ENCODE peak calls at places on chromosomes 1 and 21, in five cellular contexts. One of them, this sample, is unnamed. For H3K36me3 and H3K27me3, the result is how much of the 10 kb centered on the place peaks cover.

GRCh38 chr1:152047607-152047953 is 10.8 kb upstream of the S100A11 start:
- DNase-seq in tibial nerve: no peak
- DNase-seq in HepG2: no peak
- DNase-seq in prostate gland: peak
- DNase-seq in ovary: peak
- DNase-seq in this sample: no peak

GRCh38 chr1:64982134-64982533 is 15.8 kb upstream of the JAK1 start:
- DNase-seq in HepG2: peak
- DNase-seq in ovary: no peak
- DNase-seq in tibial nerve: no peak
- DNase-seq in prostate gland: no peak
- DNase-seq in this sample: no peak

GRCh38 chr1:198650506-198650905 is 11.7 kb downstream of the PTPRC start:
- DNase-seq in HepG2: no peak
- DNase-seq in prostate gland: no peak
- DNase-seq in tibial nerve: no peak
- DNase-seq in ovary: no peak
- DNase-seq in this sample: no peak

GRCh38 chr1:174572771-174573170 is 125.0 kb downstream of the GPR52 start:
- DNase-seq in HepG2: no peak
- DNase-seq in ovary: no peak
- DNase-seq in tibial nerve: no peak
- DNase-seq in prostate gland: no peak
- DNase-seq in this sample: no peak

GRCh38 chr1:156146749-156147405 is 6.5 kb upstream of the SEMA4A start:
- DNase-seq in tibial nerve: no peak
- DNase-seq in ovary: peak
- DNase-seq in prostate gland: no peak
- DNase-seq in HepG2: no peak
- DNase-seq in this sample: no peak

GRCh38 chr1:61091455-61091854 is 9.1 kb downstream of the NFIA start:
- DNase-seq in HepG2: no peak
- DNase-seq in prostate gland: no peak
- DNase-seq in tibial nerve: no peak
- DNase-seq in ovary: no peak
- DNase-seq in this sample: no peak

GRCh38 chr1:167566766-167567165 is 13.2 kb upstream of the CREG1 start:
- DNase-seq in tibial nerve: no peak
- DNase-seq in prostate gland: no peak
- DNase-seq in ovary: no peak
- DNase-seq in HepG2: no peak
- DNase-seq in this sample: no peak

GRCh38 chr21:27306821-27307746 is 340.2 kb upstream of the ADAMTS5 start:
- DNase-seq in ovary: no peak
- DNase-seq in HepG2: no peak
- DNase-seq in prostate gland: no peak
- DNase-seq in tibial nerve: no peak
- DNase-seq in this sample: no peak

GRCh38 chr1:114229368-114229767 is 75.7 kb upstream of the SYT6 start:
- DNase-seq in tibial nerve: no peak
- DNase-seq in HepG2: no peak
- DNase-seq in prostate gland: no peak
- DNase-seq in ovary: no peak
- DNase-seq in this sample: no peak

GRCh38 chr1:183506561-183506960 is 34.3 kb downstream of the SMG7 start:
- DNase-seq in prostate gland: no peak
- DNase-seq in tibial nerve: no peak
- DNase-seq in ovary: no peak
- DNase-seq in HepG2: no peak
- DNase-seq in this sample: no peak

GRCh38 chr1:46557403-46557802 is 6.0 kb upstream of the KNCN start:
- DNase-seq in tibial nerve: no peak
- DNase-seq in HepG2: no peak
- DNase-seq in ovary: no peak
- DNase-seq in prostate gland: no peak
- DNase-seq in this sample: no peak

GRCh38 chr1:77671836-77672235 is 10.6 kb downstream of the ZZZ3 start:
- DNase-seq in tibial nerve: no peak
- DNase-seq in HepG2: no peak
- DNase-seq in ovary: no peak
- DNase-seq in prostate gland: no peak
- DNase-seq in this sample: no peak

GRCh38 chr1:161420763-161421455 is 53.2 kb upstream of the CFAP126 start:
- DNase-seq in HepG2: no peak
- DNase-seq in tibial nerve: no peak
- DNase-seq in prostate gland: no peak
- DNase-seq in ovary: no peak
- DNase-seq in this sample: no peak

GRCh38 chr1:209554761-209555611 is 28.5 kb upstream of the CAMK1G start:
- DNase-seq in tibial nerve: no peak
- DNase-seq in HepG2: no peak
- DNase-seq in prostate gland: no peak
- DNase-seq in ovary: no peak
- DNase-seq in this sample: no peak

GRCh38 chr1:43427524-43427923 is 26.2 kb downstream of the HYI start:
- DNase-seq in ovary: no peak
- DNase-seq in HepG2: no peak
- DNase-seq in prostate gland: peak
- DNase-seq in tibial nerve: no peak
- DNase-seq in this sample: no peak

GRCh38 chr1:114551400-114551799 is 30.0 kb downstream of the BCAS2 start:
- DNase-seq in tibial nerve: no peak
- DNase-seq in ovary: no peak
- DNase-seq in HepG2: peak
- DNase-seq in prostate gland: no peak
- DNase-seq in this sample: no peak

GRCh38 chr1:55055084-55055882 is 15.9 kb downstream of the PCSK9 start:
- DNase-seq in prostate gland: no peak
- DNase-seq in ovary: no peak
- DNase-seq in tibial nerve: no peak
- DNase-seq in HepG2: no peak
- DNase-seq in this sample: no peak

GRCh38 chr1:201149400-201149799 is 4.9 kb downstream of the TMEM9 start:
- DNase-seq in ovary: no peak
- DNase-seq in prostate gland: no peak
- DNase-seq in tibial nerve: no peak
- DNase-seq in HepG2: peak
- DNase-seq in this sample: no peak

GRCh38 chr1:16927256-16927655 is 5.5 kb downstream of the CROCC start:
- DNase-seq in prostate gland: no peak
- DNase-seq in ovary: no peak
- DNase-seq in HepG2: no peak
- DNase-seq in tibial nerve: no peak
- DNase-seq in this sample: no peak

GRCh38 chr21:44086636-44087425 is 20.4 kb upstream of the PWP2 start:
- DNase-seq in prostate gland: no peak
- DNase-seq in tibial nerve: no peak
- DNase-seq in ovary: no peak
- DNase-seq in HepG2: no peak
- DNase-seq in this sample: peak

GRCh38 chr21:44085491-44086321 is 21.5 kb upstream of the PWP2 start:
- DNase-seq in prostate gland: no peak
- DNase-seq in tibial nerve: no peak
- DNase-seq in ovary: no peak
- DNase-seq in HepG2: no peak
- DNase-seq in this sample: peak

GRCh38 chr21:44082648-44083436 is 24.4 kb upstream of the PWP2 start:
- DNase-seq in tibial nerve: no peak
- DNase-seq in prostate gland: no peak
- DNase-seq in HepG2: no peak
- DNase-seq in ovary: no peak
- DNase-seq in this sample: no peak

GRCh38 chr21:44083631-44084291 is 23.4 kb upstream of the PWP2 start:
- DNase-seq in tibial nerve: no peak
- DNase-seq in prostate gland: no peak
- DNase-seq in HepG2: no peak
- DNase-seq in ovary: no peak
- DNase-seq in this sample: peak

GRCh38 chr21:44084496-44085241 is 22.5 kb upstream of the PWP2 start:
- DNase-seq in ovary: no peak
- DNase-seq in HepG2: no peak
- DNase-seq in tibial nerve: no peak
- DNase-seq in prostate gland: no peak
- DNase-seq in this sample: peak
- H3K36me3 ChIP-seq in ovary: under half
- H3K36me3 ChIP-seq in HepG2: under half
- H3K36me3 ChIP-seq in tibial nerve: half or more
- H3K36me3 ChIP-seq in prostate gland: under half
- H3K36me3 ChIP-seq in this sample: under half

GRCh38 chr1:197553281-197553680 is 222.0 kb downstream of the DENND1B start:
- DNase-seq in ovary: no peak
- DNase-seq in HepG2: no peak
- DNase-seq in prostate gland: no peak
- DNase-seq in tibial nerve: no peak
- DNase-seq in this sample: no peak
- H3K27me3 ChIP-seq in ovary: under half
- H3K27me3 ChIP-seq in HepG2: under half
- H3K27me3 ChIP-seq in prostate gland: under half
- H3K27me3 ChIP-seq in tibial nerve: under half
- H3K27me3 ChIP-seq in this sample: under half

DNA sequence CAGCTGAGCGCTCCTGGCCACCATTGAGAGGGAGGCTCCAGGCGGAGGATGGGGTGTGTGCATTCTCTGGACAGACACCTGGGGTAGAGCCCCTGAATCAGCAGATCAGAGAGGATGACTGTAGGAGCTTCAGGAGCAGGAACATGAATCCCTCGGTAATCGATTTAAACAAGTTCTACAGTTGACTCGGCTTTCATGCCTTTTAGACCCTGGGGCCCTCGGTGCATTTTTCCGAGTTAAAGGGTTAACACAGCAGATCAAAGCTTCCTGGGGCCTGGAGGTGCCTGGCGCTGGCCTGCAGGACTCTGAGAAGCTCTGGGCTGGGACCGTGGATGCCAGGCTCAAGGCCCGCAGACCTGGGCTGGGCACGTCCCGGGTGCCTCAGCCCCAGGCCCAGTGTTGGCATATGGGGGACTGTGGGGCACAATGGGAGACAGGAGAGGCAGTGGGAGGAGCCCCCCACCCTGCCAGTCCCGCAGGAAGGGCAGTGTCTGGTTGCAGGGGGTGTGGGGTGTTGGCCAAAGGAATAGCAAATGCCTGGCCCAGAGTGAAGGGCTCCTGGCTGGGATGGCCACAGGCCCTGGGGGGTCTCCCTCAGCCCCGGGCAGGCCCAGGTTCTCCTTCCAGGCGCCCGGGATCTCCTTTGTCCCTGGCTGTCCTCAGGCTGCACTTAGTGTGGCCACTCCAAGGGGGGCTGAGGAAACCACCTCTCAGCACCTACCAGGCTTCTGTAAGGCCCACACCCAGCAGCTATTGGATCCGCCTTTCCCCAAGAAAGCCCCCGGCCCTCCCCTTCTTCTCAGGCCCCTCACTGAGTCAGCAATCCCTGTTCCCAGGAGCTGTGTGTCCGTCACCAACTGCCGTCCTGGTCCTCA is 40.1 kb downstream of the SLX9 start:
- DNase-seq in HepG2: peak
- DNase-seq in tibial nerve: no peak
- DNase-seq in ovary: no peak
- DNase-seq in prostate gland: no peak
- DNase-seq in this sample: no peak
- TF ChIP-seq POLR2A in HepG2: no peak
- TF ChIP-seq POLR2A in tibial nerve: no peak
- TF ChIP-seq POLR2A in ovary: no peak
- TF ChIP-seq POLR2A in prostate gland: no peak
- TF ChIP-seq POLR2A in this sample: no peak

DNA sequence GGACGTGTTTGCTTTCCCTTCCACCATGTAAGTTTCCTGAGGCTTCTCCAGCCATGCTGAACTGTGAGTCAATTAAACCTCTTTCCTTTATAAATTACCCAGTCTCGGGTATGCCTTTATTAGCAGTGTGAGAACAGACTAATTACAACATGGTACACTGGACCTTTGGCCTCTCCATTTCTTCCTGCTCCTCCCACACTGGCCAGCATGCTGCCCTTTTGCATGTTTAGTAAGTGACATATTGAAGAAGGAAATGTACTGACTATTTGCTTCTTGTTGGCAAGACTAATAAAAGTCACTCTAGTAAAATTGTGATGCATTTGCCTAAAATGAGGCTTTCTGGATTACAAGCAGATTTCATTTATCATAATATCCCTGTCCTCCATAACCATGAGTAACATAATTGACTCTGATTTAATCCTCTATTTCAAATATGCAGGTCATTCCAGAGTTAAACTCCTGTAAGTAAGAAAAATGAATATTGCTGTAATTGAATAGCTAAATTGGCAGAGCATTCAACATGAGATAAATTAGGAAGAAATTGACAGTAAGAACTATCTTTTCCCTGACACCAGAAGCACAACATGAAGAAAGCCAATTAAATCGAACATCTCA is 427.7 kb upstream of the ZP4 start:
- DNase-seq in HepG2: no peak
- DNase-seq in prostate gland: no peak
- DNase-seq in tibial nerve: no peak
- DNase-seq in ovary: no peak
- DNase-seq in this sample: no peak
- H3K36me3 ChIP-seq in HepG2: under half
- H3K36me3 ChIP-seq in prostate gland: under half
- H3K36me3 ChIP-seq in tibial nerve: under half
- H3K36me3 ChIP-seq in ovary: under half
- H3K36me3 ChIP-seq in this sample: under half

GRCh38 chr1:3557366-3557765 is 53.9 kb downstream of the MEGF6 start:
- DNase-seq in tibial nerve: no peak
- DNase-seq in HepG2: no peak
- DNase-seq in prostate gland: no peak
- DNase-seq in ovary: peak
- DNase-seq in this sample: no peak
- H3K27me3 ChIP-seq in tibial nerve: under half
- H3K27me3 ChIP-seq in HepG2: under half
- H3K27me3 ChIP-seq in prostate gland: under half
- H3K27me3 ChIP-seq in ovary: under half
- H3K27me3 ChIP-seq in this sample: under half

GRCh38 chr1:72007312-72007711 is 275.0 kb downstream of the NEGR1 start:
- DNase-seq in prostate gland: no peak
- DNase-seq in HepG2: no peak
- DNase-seq in tibial nerve: no peak
- DNase-seq in ovary: no peak
- DNase-seq in this sample: no peak
- TF ChIP-seq POLR2A in prostate gland: no peak
- TF ChIP-seq POLR2A in HepG2: no peak
- TF ChIP-seq POLR2A in tibial nerve: no peak
- TF ChIP-seq POLR2A in ovary: no peak
- TF ChIP-seq POLR2A in this sample: no peak